ENCODE peak calls at places on chromosomes 1 and 21, in six cellular contexts. O is body of pancreas, B is GM23338, G is ovary, S is stomach, Q is lower lobe of right lung. C is an unnamed sample.

GRCh38 chr21:33543505-33544129 is 779 bp downstream of the SON start:
- DNase-seq in Q (peak; percentile 84), G (peak; percentile 70), S (peak; percentile 72), B (no peak), O (peak; percentile 68), C (no peak)

GRCh38 chr1:230746617-230747016 is 571 bp upstream of the CAPN9 start:
- DNase-seq in B (no peak), S (no peak), O (no peak), Q (no peak), G (no peak), C (no peak)

GRCh38 chr1:44245066-44245465 is 31.8 kb downstream of the DMAP1 start:
- DNase-seq in B (no peak), G (no peak), O (no peak), S (no peak), Q (no peak), C (no peak)

GRCh38 chr1:19563336-19564097 is 78.2 kb upstream of the CAPZB start:
- DNase-seq in G (peak; percentile 80), B (no peak), Q (peak; percentile 49), S (peak; percentile 27), O (peak; percentile 12), C (no peak)

GRCh38 chr1:155079210-155079486 is 511 bp downstream of the EFNA3 start:
- DNase-seq in O (no peak), Q (no peak), G (no peak), S (no peak), B (no peak), C (no peak)

GRCh38 chr1:31152181-31152768 is 86.8 kb upstream of the PUM1 start:
- DNase-seq in O (no peak), Q (no peak), S (no peak), B (no peak), G (no peak), C (peak; percentile 13)

GRCh38 chr21:40120944-40121575 is 253.8 kb downstream of the PCP4 start:
- DNase-seq in S (no peak), G (no peak), B (peak; percentile 51), O (no peak), Q (no peak), C (peak; percentile 14)

GRCh38 chr1:227887697-227888403 is 59.9 kb downstream of the WNT9A start:
- DNase-seq in Q (peak; percentile 70), B (peak; percentile 79), S (peak; percentile 41), G (peak; percentile 57), O (peak; percentile 14), C (no peak)

GRCh38 chr1:231931146-231931545 is 304.6 kb downstream of the DISC1 start:
- DNase-seq in S (no peak), Q (no peak), O (no peak), B (no peak), G (no peak), C (no peak)

GRCh38 chr1:80436851-80437250 is 1363.9 kb upstream of the ADGRL2 start:
- DNase-seq in G (no peak), Q (no peak), B (no peak), S (no peak), O (no peak), C (no peak)

GRCh38 chr1:186208405-186209129 is 166.5 kb downstream of the TPR start:
- DNase-seq in O (no peak), S (no peak), B (no peak), Q (no peak), G (no peak), C (no peak)

GRCh38 chr21:29800051-29800450 is 139.7 kb downstream of the GRIK1 start:
- DNase-seq in Q (no peak), S (no peak), B (peak; percentile 29), O (no peak), G (no peak), C (no peak)

GRCh38 chr1:109273570-109274288 is 9.2 kb downstream of the PSRC1 start:
- DNase-seq in O (no peak), B (no peak), G (no peak), S (no peak), Q (peak; percentile 52), C (no peak)

GRCh38 chr1:230899845-230900251 is 31.5 kb upstream of the C1orf198 start:
- DNase-seq in Q (no peak), B (no peak), S (no peak), O (no peak), G (no peak), C (peak; percentile 58)

DNA sequence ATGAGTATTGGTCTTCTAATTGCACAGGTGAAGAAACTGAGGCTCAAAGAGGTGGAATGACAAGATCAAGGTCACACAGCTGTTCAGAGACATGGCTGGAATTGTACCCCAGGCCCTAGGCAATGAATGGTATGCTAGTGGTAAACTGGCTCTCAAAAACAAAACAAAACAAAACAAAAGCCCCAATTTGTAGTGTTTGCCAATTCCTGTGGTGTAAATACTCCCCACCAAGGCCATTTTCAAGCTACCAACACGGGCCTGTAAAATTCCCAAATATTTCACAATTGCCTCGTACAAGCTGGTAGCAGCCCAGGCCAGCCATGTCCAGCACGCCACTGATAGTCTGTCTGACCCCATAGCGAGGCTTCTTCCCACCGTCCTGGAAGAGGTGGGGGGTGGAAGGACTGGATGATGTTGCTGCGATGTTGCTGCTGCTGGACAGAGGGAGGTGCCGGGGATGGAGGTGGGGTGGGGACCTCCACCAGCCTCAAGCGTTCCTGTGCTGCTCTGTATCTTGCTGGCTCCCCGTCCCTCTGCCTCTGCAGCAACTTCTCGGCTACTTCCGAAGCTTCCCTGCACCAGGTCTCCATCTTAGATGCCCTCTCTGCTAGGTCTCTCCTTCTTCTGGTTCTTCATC is 62.2 kb upstream of the RUNX3 start:
- DNase-seq in S (no peak), Q (no peak), B (no peak), G (no peak), O (no peak), C (no peak)
- H3K4me1 ChIP-seq in S (no peaks in the 10 kb centered on the region), Q (no peaks in the 10 kb centered on the region), B (no peaks in the 10 kb centered on the region), G (no peaks in the 10 kb centered on the region), O (no peaks in the 10 kb centered on the region), C (no peaks in the 10 kb centered on the region)

DNA sequence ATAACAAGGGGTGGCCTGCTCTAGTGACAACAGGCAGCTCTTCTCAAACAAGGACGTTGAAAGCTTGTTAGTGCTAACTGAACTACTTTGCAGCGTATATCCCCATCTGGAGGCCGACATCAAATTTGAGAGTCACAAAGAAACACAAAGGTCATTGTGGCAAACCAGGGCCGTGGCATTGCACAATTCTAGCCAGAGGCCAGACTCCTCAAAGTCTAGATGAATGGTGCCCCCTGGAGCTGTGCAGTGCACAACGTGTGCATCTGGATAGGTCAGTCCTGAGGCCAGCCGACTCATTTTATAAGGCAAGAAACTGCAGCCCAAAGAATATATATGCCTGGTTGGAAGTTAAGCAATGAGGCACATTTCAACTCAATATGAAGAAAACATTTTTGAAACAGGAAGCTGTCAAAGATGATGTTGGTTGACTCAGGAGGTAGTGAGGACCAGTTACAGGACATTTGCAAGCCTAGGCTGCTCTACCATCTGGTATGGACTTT is 459.3 kb upstream of the RUNX1 start:
- DNase-seq in B (peak; percentile 85), O (peak; percentile 20), Q (peak; percentile 84), G (no peak), S (peak; percentile 43), C (peak; percentile 71)
- TF ChIP-seq CTCF in B (peak; percentile 54), O (no peak), Q (peak; percentile 40), G (no peak), S (peak; percentile 16), C (peak; percentile 32)

DNA sequence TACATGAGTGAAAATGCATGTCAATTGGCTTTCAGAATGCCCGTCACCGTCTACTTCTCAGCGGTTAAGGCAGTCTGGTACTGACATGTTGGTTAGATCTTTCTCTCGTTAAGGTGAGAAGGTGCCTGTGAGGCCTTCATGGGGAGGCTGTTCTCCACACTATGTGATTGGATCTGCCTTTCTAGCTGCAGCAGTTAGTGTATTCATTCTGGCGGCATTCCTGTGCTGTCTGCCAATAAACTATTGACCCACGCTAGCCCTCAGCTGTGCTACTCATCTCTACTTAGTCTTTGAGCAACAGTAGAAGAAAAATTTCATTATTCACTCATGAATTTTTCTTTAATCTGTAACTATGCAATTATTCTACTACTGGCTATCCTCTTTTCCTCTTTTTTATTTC is 32.0 kb downstream of the CCSAP start:
- DNase-seq in O (no peak), B (no peak), Q (no peak), S (no peak), G (no peak), C (no peak)
- H3K27me3 ChIP-seq in O (no peaks in the 10 kb centered on the region), B (no peaks in the 10 kb centered on the region), Q (no peaks in the 10 kb centered on the region), S (no peaks in the 10 kb centered on the region), G (no peaks in the 10 kb centered on the region), C (no peaks in the 10 kb centered on the region)

DNA sequence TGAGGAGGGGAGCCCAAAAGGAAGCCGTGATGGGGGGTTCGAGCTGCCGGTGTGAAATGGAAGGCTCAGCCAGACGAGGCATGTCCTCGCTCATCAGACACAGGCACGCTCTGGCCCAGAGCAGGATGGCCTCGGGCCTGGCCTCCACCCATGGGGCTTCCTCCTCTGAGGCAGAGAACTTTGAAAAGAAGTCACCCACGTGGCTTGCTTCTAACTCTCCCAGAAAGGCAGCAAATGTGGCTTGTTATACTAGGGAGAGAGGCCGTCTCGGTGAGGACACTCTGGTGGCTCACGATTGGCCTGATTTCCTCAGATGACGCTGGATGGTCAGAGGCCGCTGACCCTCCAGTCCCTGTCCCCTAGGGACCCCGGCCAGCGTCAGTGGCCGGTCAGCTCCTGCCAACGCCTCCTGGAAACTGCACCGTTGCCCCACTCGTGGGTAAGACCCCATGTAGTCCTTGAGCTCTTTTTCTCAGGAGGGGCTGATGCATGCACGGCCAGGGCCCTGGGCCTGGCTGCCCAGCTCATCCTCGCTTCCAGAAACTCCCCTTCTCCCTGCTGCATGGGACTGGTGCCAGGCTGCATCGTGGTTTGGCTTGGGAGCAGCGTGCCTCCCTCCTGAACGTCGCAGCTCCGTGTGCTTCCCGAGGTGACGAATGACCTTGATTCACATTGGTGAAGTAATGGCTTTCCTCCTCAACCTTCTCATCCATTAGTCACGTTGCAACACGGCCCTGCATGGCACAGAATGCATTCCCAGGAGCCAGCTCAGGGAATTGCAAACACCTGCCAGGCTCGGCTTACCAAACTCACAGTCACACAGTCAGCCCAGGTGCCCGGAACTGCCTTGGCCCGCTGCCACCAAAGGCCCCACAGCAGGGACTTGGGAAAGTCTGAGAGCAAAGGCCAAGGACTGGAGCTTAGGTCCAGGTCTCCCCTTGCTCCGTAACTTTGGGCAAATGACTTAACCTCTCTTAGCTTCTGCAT is 58.8 kb downstream of the TOMM20 start:
- DNase-seq in O (peak; percentile 93), Q (peak; percentile 85), B (no peak), S (peak; percentile 95), G (no peak), C (no peak)
- H3K4me1 ChIP-seq in O (peaks cover 72% of the 10 kb centered on the region), Q (peaks cover 65% of the 10 kb centered on the region), B (no peaks in the 10 kb centered on the region), S (peaks cover 65% of the 10 kb centered on the region), G (peaks cover 7% of the 10 kb centered on the region), C (peaks cover 47% of the 10 kb centered on the region)

GRCh38 chr1:87084247-87084836 is 169.9 kb downstream of the HS2ST1 start:
- DNase-seq in B (peak; percentile 51), S (no peak), O (no peak), G (no peak), Q (no peak), C (no peak)
- TF ChIP-seq CTCF in B (peak; percentile 56), S (no peak), O (peak; percentile 62), G (peak; percentile 49), Q (peak; percentile 58), C (peak; percentile 5)